ENCODE peak calls at places on chromosomes 7 and 10, in ten cellular contexts. Z, P, U, T, C, G, A, F, E and H are unnamed samples.

GRCh38 chr10:50605280-50606270 is 18.2 kb downstream of the SGMS1 start:
- DNase-seq in Z (no peak), P (no peak), U (no peak), T (no peak), C (no peak), G (peak), A (no peak), F (peak), E (no peak), H (no peak)

GRCh38 chr7:12635830-12636229 is 51.6 kb upstream of the ARL4A start:
- DNase-seq in Z (no peak), P (no peak), U (no peak), T (no peak), C (no peak), G (no peak), A (no peak), F (peak), E (no peak), H (no peak)

GRCh38 chr7:89002942-89003618 is 207.5 kb upstream of the TEX47 start:
- DNase-seq in Z (no peak), P (no peak), U (no peak), T (no peak), C (no peak), G (no peak), A (no peak), F (peak), E (no peak), H (no peak)

GRCh38 chr7:142603870-142604448 is 145.3 kb upstream of the PRSS1 start:
- DNase-seq in Z (no peak), P (no peak), U (peak), T (no peak), C (peak), G (peak), A (peak), F (peak), E (no peak), H (no peak)

GRCh38 chr7:122403113-122403512 is 98.6 kb upstream of the FEZF1 start:
- DNase-seq in Z (no peak), P (no peak), U (no peak), T (no peak), C (no peak), G (no peak), A (no peak), F (no peak), E (no peak), H (no peak)

GRCh38 chr7:43646603-43647313 is 63.9 kb downstream of the STK17A start:
- DNase-seq in Z (no peak), P (no peak), U (no peak), T (no peak), C (no peak), G (peak), A (no peak), F (no peak), E (no peak), H (no peak)

GRCh38 chr7:45878457-45879144 is 5.7 kb upstream of the CCDC201 start:
- DNase-seq in Z (no peak), P (no peak), U (no peak), T (no peak), C (no peak), G (no peak), A (no peak), F (no peak), E (no peak), H (no peak)

GRCh38 chr7:150332852-150333635 is 8.4 kb downstream of the RARRES2 start:
- DNase-seq in Z (no peak), P (no peak), U (no peak), T (no peak), C (no peak), G (no peak), A (no peak), F (no peak), E (peak), H (no peak)

GRCh38 chr7:30327813-30328212 is 43.4 kb downstream of the ZNRF2 start:
- DNase-seq in Z (no peak), P (no peak), U (no peak), T (no peak), C (no peak), G (peak), A (no peak), F (no peak), E (no peak), H (no peak)

GRCh38 chr10:96259150-96259549 is 12.2 kb downstream of the BLNK start:
- DNase-seq in Z (no peak), P (no peak), U (no peak), T (no peak), C (no peak), G (no peak), A (no peak), F (no peak), E (no peak), H (no peak)

GRCh38 chr10:117448840-117449239 is 73.6 kb upstream of the PDZD8 start:
- DNase-seq in Z (no peak), P (no peak), U (no peak), T (no peak), C (no peak), G (no peak), A (no peak), F (no peak), E (no peak), H (no peak)

GRCh38 chr10:113616244-113617074 is 47.4 kb downstream of the NRAP start:
- DNase-seq in Z (no peak), P (no peak), U (no peak), T (no peak), C (no peak), G (peak), A (no peak), F (no peak), E (no peak), H (no peak)

GRCh38 chr7:121228779-121229178 is 100.0 kb upstream of the WNT16 start:
- DNase-seq in Z (no peak), P (no peak), U (no peak), T (no peak), C (no peak), G (no peak), A (no peak), F (no peak), E (no peak), H (no peak)

GRCh38 chr7:101153969-101154692 is at the start of gene AP1S1:
- DNase-seq in Z (peak), P (peak), U (peak), T (peak), C (peak), G (peak), A (peak), F (peak), E (peak), H (peak)

GRCh38 chr7:80858141-80858903 is 60.5 kb downstream of the SEMA3C start:
- DNase-seq in Z (no peak), P (no peak), U (no peak), T (no peak), C (no peak), G (peak), A (no peak), F (peak), E (no peak), H (no peak)

GRCh38 chr7:111750168-111750715 is 187.9 kb upstream of the IMMP2L start:
- DNase-seq in Z (no peak), P (no peak), U (no peak), T (no peak), C (no peak), G (no peak), A (no peak), F (no peak), E (no peak), H (no peak)

GRCh38 chr10:122543676-122544075 is 16.9 kb upstream of the DMBT1 start:
- DNase-seq in Z (no peak), P (no peak), U (no peak), T (no peak), C (no peak), G (no peak), A (no peak), F (no peak), E (no peak), H (no peak)

GRCh38 chr7:101140339-101140699 is 13.4 kb downstream of the SERPINE1 start:
- DNase-seq in Z (no peak), P (no peak), U (no peak), T (no peak), C (no peak), G (peak), A (no peak), F (no peak), E (no peak), H (no peak)

GRCh38 chr7:123538897-123539296 is 4.5 kb upstream of the IQUB start:
- DNase-seq in Z (no peak), P (no peak), U (peak), T (no peak), C (no peak), G (no peak), A (no peak), F (no peak), E (no peak), H (no peak)

GRCh38 chr7:43747703-43748102 is 10.8 kb upstream of the BLVRA start:
- DNase-seq in Z (no peak), P (no peak), U (no peak), T (no peak), C (no peak), G (no peak), A (no peak), F (no peak), E (no peak), H (no peak)

GRCh38 chr7:22824760-22825159 is 2.1 kb upstream of the TOMM7 start:
- DNase-seq in Z (no peak), P (no peak), U (no peak), T (no peak), C (no peak), G (no peak), A (no peak), F (no peak), E (no peak), H (no peak)

GRCh38 chr7:155203882-155204691 is 93.6 kb upstream of the INSIG1 start:
- DNase-seq in Z (no peak), P (no peak), U (no peak), T (no peak), C (no peak), G (no peak), A (no peak), F (no peak), E (no peak), H (peak)